ENCODE peak calls at places on chromosomes 2 and 18, in eight cellular contexts. E is CD4-positive, alpha-beta T cell; K is heart left ventricle; X is cardiac muscle cell; G is adrenal gland; P is transverse colon; B is GM23338; V is right atrium auricular region. T is an unnamed sample.

GRCh38 chr2:11200651-11201050 is 45.4 kb downstream of the SLC66A3 start:
- DNase-seq in P (no peak), B (no peak), X (no peak), V (no peak), E (no peak), K (no peak), G (no peak), T (no peak)

GRCh38 chr2:17918789-17919188 is 40.3 kb downstream of the KCNS3 start:
- DNase-seq in P (no peak), K (no peak), E (no peak), G (no peak), V (no peak), B (peak; percentile 66), X (peak; percentile 7), T (peak; percentile 62)

GRCh38 chr2:29459445-29460179 is 344.4 kb downstream of the CLIP4 start:
- DNase-seq in P (no peak), X (peak; percentile 54), V (no peak), K (no peak), E (no peak), G (no peak), B (no peak), T (no peak)

GRCh38 chr2:19238440-19238839 is 120.0 kb downstream of the OSR1 start:
- DNase-seq in E (no peak), B (no peak), K (no peak), P (no peak), V (no peak), X (no peak), G (no peak), T (no peak)

GRCh38 chr2:3598197-3598910 is 3.4 kb downstream of the COLEC11 start:
- DNase-seq in E (no peak), X (no peak), G (no peak), K (no peak), B (no peak), P (no peak), V (peak; percentile 49), T (no peak)

GRCh38 chr2:219410390-219410789 is 7.8 kb upstream of the DES start:
- DNase-seq in X (no peak), P (no peak), K (no peak), E (no peak), V (no peak), G (no peak), B (no peak), T (peak; percentile 41)

GRCh38 chr2:239817011-239817490 is 208.1 kb downstream of the NDUFA10 start:
- DNase-seq in P (no peak), K (peak; percentile 7), G (no peak), B (no peak), E (no peak), V (no peak), X (no peak), T (peak; percentile 37)

GRCh38 chr2:229129738-229130371 is 141.2 kb downstream of the PID1 start:
- DNase-seq in E (no peak), X (peak; percentile 42), V (no peak), P (peak; percentile 74), B (no peak), K (no peak), G (peak; percentile 60), T (peak; percentile 53)

GRCh38 chr2:71721362-71721665 is 268.0 kb downstream of the DYSF start:
- DNase-seq in G (no peak), E (no peak), V (no peak), X (peak; percentile 25), B (no peak), K (no peak), P (no peak), T (no peak)

GRCh38 chr2:68943581-68944568 is 8.8 kb downstream of the GKN2 start:
- DNase-seq in G (peak; percentile 63), P (peak; percentile 59), K (peak; percentile 52), B (peak; percentile 89), V (no peak), E (peak; percentile 50), X (peak; percentile 74), T (peak; percentile 92)

GRCh38 chr18:11495441-11495840 is 114.0 kb upstream of the SLC35G4 start:
- DNase-seq in X (no peak), V (no peak), B (no peak), G (no peak), K (no peak), P (no peak), E (no peak), T (no peak)

GRCh38 chr2:224948859-224949258 is 93.4 kb downstream of the DOCK10 start:
- DNase-seq in G (no peak), B (no peak), V (no peak), K (no peak), P (no peak), E (no peak), X (peak; percentile 68), T (no peak)

GRCh38 chr2:78768016-78768415 is 257.5 kb upstream of the REG3G start:
- DNase-seq in B (peak; percentile 29), V (no peak), K (no peak), X (no peak), E (no peak), P (no peak), G (no peak), T (no peak)

GRCh38 chr18:60391571-60392226 is 19.1 kb upstream of the MC4R start:
- DNase-seq in K (no peak), X (no peak), P (no peak), B (no peak), G (no peak), V (no peak), E (no peak), T (no peak)

GRCh38 chr2:176687944-176688343 is 418.7 kb downstream of the MTX2 start:
- DNase-seq in V (no peak), K (no peak), E (no peak), B (no peak), X (no peak), G (no peak), P (no peak), T (no peak)

GRCh38 chr18:8536226-8536625 is 73.0 kb upstream of the RAB12 start:
- DNase-seq in P (no peak), V (no peak), X (no peak), G (no peak), E (no peak), K (no peak), B (peak; percentile 21), T (peak; percentile 57)

GRCh38 chr2:54941248-54941984 is 108.8 kb downstream of the RTN4 start:
- DNase-seq in V (no peak), G (no peak), X (no peak), P (no peak), K (no peak), B (no peak), E (no peak), T (no peak)

GRCh38 chr18:2589345-2590060 is 18.1 kb downstream of the NDC80 start:
- DNase-seq in B (no peak), V (no peak), P (no peak), X (peak; percentile 57), K (no peak), E (no peak), G (no peak), T (no peak)

GRCh38 chr18:34816183-34816582 is 106.1 kb downstream of the DTNA start:
- DNase-seq in P (no peak), X (no peak), G (no peak), K (no peak), E (no peak), B (no peak), V (no peak), T (no peak)

GRCh38 chr18:34817636-34818035 is 107.5 kb downstream of the DTNA start:
- DNase-seq in X (no peak), G (no peak), K (no peak), V (no peak), E (no peak), P (no peak), B (no peak), T (no peak)

GRCh38 chr18:34821669-34822210 is 111.6 kb downstream of the DTNA start:
- DNase-seq in E (no peak), X (no peak), B (peak; percentile 55), V (no peak), G (no peak), K (no peak), P (no peak), T (peak; percentile 50)

GRCh38 chr18:34818069-34818468 is 108.0 kb downstream of the DTNA start:
- DNase-seq in E (no peak), B (no peak), X (no peak), V (no peak), G (no peak), P (no peak), K (no peak), T (no peak)

DNA sequence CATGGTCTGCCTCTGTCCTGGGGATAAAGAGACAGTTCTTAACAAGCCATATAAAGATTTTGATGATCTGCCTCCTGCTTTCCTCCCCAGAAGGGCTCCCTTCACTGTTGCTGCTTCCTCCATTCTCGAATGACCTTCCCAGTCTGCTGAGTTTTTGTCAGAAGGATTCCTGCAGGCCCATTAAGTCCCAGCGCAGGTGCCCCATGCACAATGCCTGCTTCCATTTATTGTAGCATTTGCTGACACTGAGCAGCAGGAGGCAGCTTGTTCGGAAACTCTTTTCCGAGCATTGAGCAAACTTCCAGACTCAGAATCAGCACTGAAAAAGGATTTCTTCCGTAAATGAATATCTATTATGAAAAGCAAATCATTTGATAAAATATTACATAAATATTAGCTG is 110.3 kb downstream of the DTNA start:
- DNase-seq in G (no peak), P (no peak), X (no peak), V (no peak), E (no peak), B (peak; percentile 54), K (no peak), T (no peak)
- TF ChIP-seq CTCF in G (no peak), P (no peak), X (no peak), V (no peak), E (no peak), B (peak; percentile 23), K (no peak), T (peak; percentile 37)

GRCh38 chr2:105873721-105874120 is 129.0 kb downstream of the NCK2 start:
- DNase-seq in B (no peak), G (peak; percentile 31), K (no peak), P (no peak), X (peak; percentile 84), E (no peak), V (no peak), T (no peak)
- TF ChIP-seq CTCF in B (no peak), G (no peak), K (no peak), P (no peak), X (no peak), E (no peak), V (no peak), T (no peak)

GRCh38 chr18:48136051-48136543 is 205.6 kb upstream of the SMAD2 start:
- DNase-seq in B (peak; percentile 42), K (peak; percentile 26), E (no peak), V (no peak), G (peak; percentile 29), X (no peak), P (peak; percentile 53), T (peak; percentile 59)
- TF ChIP-seq CTCF in B (no peak), K (no peak), E (no peak), V (no peak), G (no peak), X (no peak), P (no peak), T (no peak)

DNA sequence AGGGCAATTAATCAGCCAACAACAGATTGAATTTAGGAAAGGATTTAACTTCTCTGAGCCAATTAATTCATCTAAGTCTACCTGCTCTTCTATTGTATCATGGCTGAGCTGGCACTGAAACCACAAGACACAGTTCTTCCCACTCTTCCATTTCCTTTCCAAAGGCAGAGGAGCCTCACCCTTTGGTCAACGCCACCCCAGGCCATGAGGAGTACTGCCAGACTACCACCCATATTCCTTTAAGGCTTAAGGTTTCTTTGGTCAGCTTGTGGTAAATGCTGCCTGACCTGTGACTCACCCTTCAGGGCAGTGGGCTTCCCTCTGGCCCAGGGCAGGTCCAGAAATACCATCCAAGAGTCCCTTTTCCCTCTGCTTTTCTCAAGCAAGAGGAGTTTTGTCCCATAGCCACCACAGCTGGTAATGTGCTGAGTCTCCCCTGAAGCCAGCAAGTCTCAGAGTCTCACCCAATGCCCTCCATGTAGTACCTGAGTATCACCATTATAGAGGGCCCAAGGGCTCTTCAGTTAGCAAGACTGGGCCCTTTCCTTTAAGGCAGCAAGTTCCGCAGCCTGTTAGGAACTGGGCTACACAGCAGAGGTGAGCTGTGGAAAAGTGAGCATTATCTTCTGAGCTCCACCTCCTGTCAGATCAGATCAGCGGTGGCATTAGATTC is 900.5 kb upstream of the CRIM1 start:
- DNase-seq in V (no peak), B (peak; percentile 61), P (no peak), X (peak; percentile 1), E (no peak), G (no peak), K (no peak), T (peak; percentile 89)
- TF ChIP-seq CTCF in V (no peak), B (peak; percentile 26), P (no peak), X (no peak), E (no peak), G (peak; percentile 6), K (no peak), T (peak; percentile 71)